ENCODE peak calls at places on chromosome 4, in four cellular contexts. W is GM23338, D is SK-N-SH, N is PC-3. X is an unnamed sample.

GRCh38 chr4:161466321-161466720 is 697.5 kb downstream of the FSTL5 start:
- DNase-seq in W (no peak), D (peak; percentile 4), N (no peak), X (no peak)

GRCh38 chr4:13705521-13706035 is 78.1 kb upstream of the BOD1L1 start:
- DNase-seq in W (peak; percentile 5), D (peak; percentile 24), N (peak; percentile 64), X (peak; percentile 26)

GRCh38 chr4:177461606-177462005 is 19.4 kb upstream of the AGA start:
- DNase-seq in W (no peak), D (no peak), N (no peak), X (peak; percentile 55)

GRCh38 chr4:110533940-110534339 is 58.0 kb downstream of the ENPEP start:
- DNase-seq in W (peak; percentile 32), D (no peak), N (peak; percentile 90), X (peak; percentile 96)

GRCh38 chr4:113445286-113445685 is 316.3 kb downstream of the CAMK2D start:
- DNase-seq in W (no peak), D (no peak), N (peak; percentile 82), X (peak; percentile 96)

GRCh38 chr4:175560628-175561027 is 251.4 kb downstream of the GPM6A start:
- DNase-seq in W (peak; percentile 36), D (peak; percentile 7), N (peak; percentile 68), X (peak; percentile 48)

GRCh38 chr4:113990886-113991285 is 11.4 kb upstream of the ARSJ start:
- DNase-seq in W (no peak), D (no peak), N (no peak), X (no peak)

GRCh38 chr4:140135529-140136021 is 18.4 kb downstream of the MAML3 start:
- DNase-seq in W (no peak), D (peak; percentile 84), N (peak; percentile 17), X (peak; percentile 36)

GRCh38 chr4:140740422-140740821 is 15.8 kb downstream of the TBC1D9 start:
- DNase-seq in W (no peak), D (no peak), N (no peak), X (no peak)

GRCh38 chr4:181677203-181677602 is 566.0 kb upstream of the TENM3 start:
- DNase-seq in W (no peak), D (no peak), N (no peak), X (no peak)

GRCh38 chr4:106039796-106040195 is 144.5 kb downstream of the NPNT start:
- DNase-seq in W (no peak), D (no peak), N (no peak), X (no peak)

GRCh38 chr4:9996319-9997110 is 24.8 kb downstream of the SLC2A9 start:
- DNase-seq in W (no peak), D (no peak), N (no peak), X (peak; percentile 37)

GRCh38 chr4:77002721-77003120 is 53.2 kb downstream of the SEPTIN11 start:
- DNase-seq in W (no peak), D (no peak), N (no peak), X (no peak)

GRCh38 chr4:531721-532565 is 32.9 kb downstream of the PIGG start:
- DNase-seq in W (no peak), D (no peak), N (no peak), X (no peak)
- H3K36me3 ChIP-seq in W (peaks cover 5% of the 10 kb centered on the region), D (peaks cover 18% of the 10 kb centered on the region), N (peaks cover 5% of the 10 kb centered on the region), X (peaks cover 12% of the 10 kb centered on the region)

DNA sequence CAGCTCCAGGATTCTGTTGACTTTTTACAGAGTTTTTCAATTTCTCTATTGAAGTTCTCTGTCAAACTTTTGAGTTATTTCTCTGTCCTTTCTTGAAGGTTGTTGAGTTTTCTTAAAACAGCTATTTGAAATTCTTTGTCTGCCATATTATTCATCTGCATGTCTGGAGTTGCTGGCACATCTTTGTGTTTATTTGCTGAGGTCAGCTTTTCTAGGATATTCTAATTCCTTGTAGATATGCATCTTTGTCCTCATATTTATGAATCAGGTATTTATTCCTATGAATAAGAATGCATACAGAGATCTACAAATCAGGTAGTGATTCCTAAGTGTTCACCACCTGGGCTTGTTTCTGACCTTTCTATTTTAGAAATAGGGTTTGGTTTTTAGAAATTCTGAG is 546.4 kb downstream of the RAPGEF2 start:
- DNase-seq in W (no peak), D (no peak), N (no peak), X (no peak)
- H3F3A ChIP-seq in W (no peaks in the 10 kb centered on the region), D (no peaks in the 10 kb centered on the region), N (no peaks in the 10 kb centered on the region), X (no peaks in the 10 kb centered on the region)

DNA sequence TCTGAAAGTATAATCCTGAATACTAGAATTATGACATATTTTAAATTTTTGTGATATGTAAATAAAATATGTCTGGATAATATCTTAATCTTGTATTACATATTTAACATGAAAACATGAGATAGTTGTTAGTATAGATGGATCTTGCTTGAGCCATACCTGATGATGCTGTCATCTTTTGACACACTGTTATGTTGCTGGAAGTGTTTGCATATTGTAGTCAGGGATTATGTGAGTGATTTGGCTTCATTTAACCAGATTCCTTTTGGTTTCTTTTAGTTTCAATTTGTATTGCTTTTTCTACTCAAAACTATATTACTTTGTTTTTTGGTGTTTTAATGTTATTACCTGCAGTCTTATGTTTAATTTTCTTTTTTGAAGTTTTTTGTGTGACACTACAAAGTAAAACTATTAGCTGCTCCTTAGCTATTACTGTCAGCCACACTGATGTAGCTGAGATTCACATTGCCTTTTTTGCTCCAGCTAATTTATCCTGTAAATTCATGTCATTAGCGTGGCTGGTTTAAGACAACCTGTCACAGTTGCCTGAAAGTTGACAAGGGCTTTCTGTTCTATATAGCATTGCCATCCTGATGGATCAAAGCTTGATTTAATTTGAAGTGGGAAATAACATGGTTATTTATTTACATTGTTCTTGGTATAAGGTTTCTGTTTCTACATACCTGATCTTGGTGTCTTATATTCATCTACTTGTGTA is 33.7 kb downstream of the METAP1 start:
- DNase-seq in W (no peak), D (no peak), N (no peak), X (peak; percentile 32)
- H3K4me1 ChIP-seq in W (peaks cover 35% of the 10 kb centered on the region), D (no peaks in the 10 kb centered on the region), N (no peaks in the 10 kb centered on the region), X (peaks cover 29% of the 10 kb centered on the region)

GRCh38 chr4:70915048-70915815 is 13.1 kb downstream of the MOB1B start:
- DNase-seq in W (no peak), D (no peak), N (peak; percentile 88), X (peak; percentile 48)
- H3K36me3 ChIP-seq in W (peaks cover 2% of the 10 kb centered on the region), D (peaks cover 5% of the 10 kb centered on the region), N (no peaks in the 10 kb centered on the region), X (no peaks in the 10 kb centered on the region)

GRCh38 chr4:25856756-25857155 is 6.0 kb downstream of the SEL1L3 start:
- DNase-seq in W (no peak), D (no peak), N (no peak), X (peak; percentile 45)

GRCh38 chr4:25860586-25861421 is 2.0 kb downstream of the SEL1L3 start:
- DNase-seq in W (no peak), D (no peak), N (no peak), X (peak; percentile 13)

GRCh38 chr4:25859429-25860148 is 3.2 kb downstream of the SEL1L3 start:
- DNase-seq in W (no peak), D (peak; percentile 31), N (no peak), X (no peak)

GRCh38 chr4:25857403-25857802 is 5.4 kb downstream of the SEL1L3 start:
- DNase-seq in W (peak; percentile 24), D (no peak), N (no peak), X (peak; percentile 8)

GRCh38 chr4:25857851-25858400 is 4.9 kb downstream of the SEL1L3 start:
- DNase-seq in W (no peak), D (no peak), N (no peak), X (no peak)
- H3F3A ChIP-seq in W (peaks cover 4% of the 10 kb centered on the region), D (no peaks in the 10 kb centered on the region), N (no peaks in the 10 kb centered on the region), X (peaks cover 10% of the 10 kb centered on the region)

GRCh38 chr4:73721419-73721818 is 18.9 kb upstream of the CXCL8 start:
- DNase-seq in W (no peak), D (no peak), N (peak; percentile 65), X (peak; percentile 92)

GRCh38 chr4:73723029-73723428 is 17.3 kb upstream of the CXCL8 start:
- DNase-seq in W (no peak), D (no peak), N (peak; percentile 52), X (no peak)

GRCh38 chr4:73718375-73719373 is 21.7 kb upstream of the CXCL8 start:
- DNase-seq in W (no peak), D (no peak), N (peak; percentile 72), X (peak; percentile 72)

GRCh38 chr4:73723945-73724344 is 16.4 kb upstream of the CXCL8 start:
- DNase-seq in W (no peak), D (no peak), N (no peak), X (no peak)

GRCh38 chr4:73721901-73722300 is 18.5 kb upstream of the CXCL8 start:
- DNase-seq in W (no peak), D (no peak), N (peak; percentile 94), X (peak; percentile 84)
- H3K4me1 ChIP-seq in W (no peaks in the 10 kb centered on the region), D (peaks cover 34% of the 10 kb centered on the region), N (peaks cover 80% of the 10 kb centered on the region), X (peaks cover 64% of the 10 kb centered on the region)

DNA sequence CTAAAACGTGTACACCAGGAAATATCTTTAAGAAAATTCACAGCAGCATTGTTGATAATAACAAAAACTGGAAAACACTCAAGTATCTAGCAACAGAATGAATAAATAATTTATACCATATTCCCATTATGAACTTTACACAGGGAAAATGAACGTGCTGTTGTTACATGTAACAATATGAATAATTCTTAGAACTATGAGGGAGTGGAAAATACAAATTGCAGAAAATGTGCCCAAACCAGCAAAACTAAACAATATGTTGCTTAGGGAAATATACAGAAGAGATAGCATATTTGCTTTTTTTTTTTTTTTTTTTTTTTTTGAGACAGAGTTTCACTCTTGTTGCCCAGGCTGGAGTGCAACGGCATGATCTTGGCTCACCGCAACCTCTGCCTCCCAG is 14.8 kb upstream of the FAT1 start:
- DNase-seq in W (no peak), D (no peak), N (no peak), X (no peak)
- H3K36me3 ChIP-seq in W (no peaks in the 10 kb centered on the region), D (no peaks in the 10 kb centered on the region), N (no peaks in the 10 kb centered on the region), X (no peaks in the 10 kb centered on the region)

DNA sequence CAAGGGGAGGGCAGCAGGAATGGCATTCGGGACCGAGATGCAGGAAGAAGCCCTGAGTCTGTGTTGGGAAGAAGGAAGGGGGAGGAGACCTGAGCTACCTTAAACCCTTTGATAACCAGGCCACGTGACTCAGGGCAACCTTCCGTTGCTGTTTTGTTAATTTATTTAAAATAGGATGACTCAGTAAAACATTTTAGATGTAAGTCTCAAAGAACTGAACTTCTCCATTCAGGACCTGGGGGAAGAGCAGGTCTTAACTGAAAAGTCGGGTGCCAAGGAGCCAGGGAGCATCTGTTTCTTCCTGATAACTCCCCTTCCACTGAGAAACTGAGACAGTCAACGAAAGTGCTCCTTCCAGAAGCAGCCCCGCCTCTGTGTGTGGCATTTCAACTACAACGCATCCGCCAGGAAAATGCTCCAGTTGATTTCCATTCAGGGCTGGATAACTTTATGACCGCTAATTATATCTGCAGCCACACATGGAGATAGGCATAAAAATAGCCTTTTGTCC is 88.0 kb downstream of the IRF2 start:
- DNase-seq in W (peak; percentile 83), D (no peak), N (no peak), X (no peak)
- H3F3A ChIP-seq in W (peaks cover 6% of the 10 kb centered on the region), D (peaks cover 19% of the 10 kb centered on the region), N (peaks cover 5% of the 10 kb centered on the region), X (peaks cover 36% of the 10 kb centered on the region)